ENCODE peak calls at places on chromosome 19, in eight cellular contexts. I, Q, A, B, G, N, K and Y are unnamed samples.
A peak's percentile ranks its signal among the peaks of the same experiment; 100 is the strongest.

GRCh38 chr19:43767316-43767715 is 12.6 kb upstream of the SMG9 start:
- DNase-seq in B (no peak), N (no peak), Q (no peak), I (no peak), K (no peak), A (no peak), G (no peak), Y (no peak)

GRCh38 chr19:40503300-40503699 is 36.5 kb downstream of the SPTBN4 start:
- DNase-seq in B (no peak), I (no peak), A (peak; percentile 78), G (no peak), N (peak; percentile 8), K (no peak), Q (no peak), Y (peak; percentile 56)

GRCh38 chr19:39130337-39131254 is 5.0 kb downstream of the PAK4 start:
- DNase-seq in K (no peak), I (no peak), B (no peak), N (no peak), G (no peak), Q (no peak), A (no peak), Y (no peak)

GRCh38 chr19:42254850-42255765 is at the start of gene ERF:
- DNase-seq in K (no peak), B (peak; percentile 98), I (peak; percentile 92), A (peak; percentile 96), Q (peak; percentile 94), N (peak; percentile 97), G (peak; percentile 95), Y (peak; percentile 87)

GRCh38 chr19:12133069-12133468 is 7.1 kb downstream of the ZNF20 start:
- DNase-seq in G (no peak), I (no peak), B (no peak), K (no peak), N (no peak), Q (no peak), A (no peak), Y (no peak)

GRCh38 chr19:33704271-33704670 is 82.5 kb downstream of the CHST8 start:
- DNase-seq in G (no peak), Q (no peak), A (no peak), K (no peak), I (no peak), N (no peak), B (no peak), Y (no peak)

GRCh38 chr19:38035515-38036495 is 128.8 kb downstream of the SIPA1L3 start:
- DNase-seq in B (peak; percentile 41), A (peak; percentile 28), Q (no peak), N (no peak), G (no peak), I (peak; percentile 39), K (no peak), Y (no peak)

GRCh38 chr19:15129856-15130580 is 22.8 kb downstream of the SYDE1 start:
- DNase-seq in Q (no peak), G (no peak), N (no peak), K (no peak), A (no peak), B (no peak), I (no peak), Y (no peak)

GRCh38 chr19:31715249-31715944 is 366.2 kb upstream of the TSHZ3 start:
- DNase-seq in N (no peak), K (no peak), Q (no peak), A (no peak), G (peak; percentile 45), I (peak; percentile 3), B (no peak), Y (no peak)

GRCh38 chr19:45819769-45820168 is 4.7 kb upstream of the RSPH6A start:
- DNase-seq in N (no peak), K (no peak), B (no peak), G (no peak), A (peak; percentile 10), I (no peak), Q (no peak), Y (no peak)

GRCh38 chr19:43774103-43774939 is 6.5 kb downstream of the KCNN4 start:
- DNase-seq in I (peak; percentile 57), B (peak; percentile 87), G (peak; percentile 61), K (no peak), A (peak; percentile 87), N (no peak), Q (peak; percentile 84), Y (peak; percentile 72)

GRCh38 chr19:31538879-31539278 is 189.6 kb upstream of the TSHZ3 start:
- DNase-seq in G (no peak), B (no peak), I (no peak), Q (peak; percentile 20), N (no peak), K (no peak), A (no peak), Y (no peak)

GRCh38 chr19:13234518-13234917 is 84.3 kb downstream of the IER2 start:
- DNase-seq in I (no peak), N (peak; percentile 74), B (no peak), G (peak; percentile 24), A (peak; percentile 48), Q (peak; percentile 85), K (no peak), Y (peak; percentile 58)

GRCh38 chr19:7757358-7757757 is 5.7 kb upstream of the CLEC4M start:
- DNase-seq in K (no peak), A (no peak), B (no peak), N (no peak), Q (no peak), I (no peak), G (no peak), Y (no peak)

GRCh38 chr19:38425810-38426466 is at the start of gene RASGRP4:
- DNase-seq in G (no peak), I (no peak), B (peak; percentile 89), K (no peak), N (peak; percentile 53), Q (peak; percentile 56), A (no peak), Y (no peak)

DNA sequence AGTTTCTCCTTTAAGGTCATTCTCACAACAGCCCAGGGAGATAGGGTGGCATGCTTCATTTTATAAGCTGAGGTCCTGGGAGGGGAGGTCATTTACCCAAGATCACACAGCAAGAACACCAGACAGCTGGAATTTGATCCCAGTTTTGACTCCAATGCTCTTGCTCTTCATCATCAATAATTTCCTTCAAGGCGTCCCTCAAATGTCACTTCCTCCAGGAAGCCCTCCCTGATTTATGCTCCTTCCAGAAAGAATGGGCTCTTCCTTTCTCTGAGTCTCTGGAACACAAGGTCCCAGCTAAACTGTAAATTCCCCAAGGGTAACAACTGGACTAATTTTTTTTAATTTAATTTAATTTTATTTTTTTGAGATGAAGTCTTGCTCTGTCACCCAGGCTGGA is 4.7 kb upstream of the DHX34 start:
- DNase-seq in A (no peak), G (no peak), K (no peak), B (no peak), N (no peak), Q (no peak), I (no peak), Y (no peak)
- TF ChIP-seq CTCF in A (no peak), G (no peak), K (no peak), B (no peak), N (no peak), Q (no peak), I (no peak), Y (no peak)

GRCh38 chr19:19647037-19647835 is 3.8 kb upstream of the GMIP start:
- DNase-seq in K (no peak), I (no peak), N (no peak), G (no peak), B (peak; percentile 77), A (no peak), Q (no peak), Y (no peak)

GRCh38 chr19:19643158-19644053 is at the start of gene GMIP:
- DNase-seq in Q (peak; percentile 99), N (peak; percentile 95), A (peak; percentile 78), I (peak; percentile 43), K (no peak), B (peak; percentile 96), G (peak; percentile 78), Y (peak; percentile 79)

GRCh38 chr19:19642506-19643157 is 825 bp downstream of the GMIP start:
- DNase-seq in G (no peak), N (peak; percentile 66), B (no peak), K (no peak), Q (no peak), A (peak; percentile 65), I (no peak), Y (no peak)

GRCh38 chr19:19645233-19645870 is 1.9 kb upstream of the GMIP start:
- DNase-seq in K (no peak), A (no peak), N (no peak), B (peak; percentile 61), Q (no peak), G (no peak), I (no peak), Y (no peak)

DNA sequence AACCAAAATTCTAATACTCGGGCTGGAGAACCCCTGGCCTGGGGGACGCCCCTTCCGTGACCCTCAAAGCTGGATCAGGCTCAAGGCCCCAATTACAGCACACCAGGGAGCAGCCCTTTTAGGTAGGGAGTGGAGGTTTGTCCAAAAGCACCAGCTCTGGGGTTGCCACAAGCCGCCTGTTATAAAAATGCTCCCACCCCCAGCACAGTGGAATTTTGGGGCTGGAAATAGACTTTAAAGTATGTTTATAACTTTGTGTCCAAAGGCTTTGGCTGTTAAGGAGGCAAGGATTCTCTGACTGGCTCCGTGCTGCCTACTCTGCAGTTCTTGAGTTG is 564 bp upstream of the GMIP start:
- DNase-seq in Q (no peak), A (no peak), N (no peak), K (no peak), B (no peak), I (no peak), G (no peak), Y (no peak)
- TF ChIP-seq CTCF in Q (no peak), A (no peak), N (no peak), K (no peak), B (peak; percentile 45), I (no peak), G (no peak), Y (no peak)

GRCh38 chr19:56837492-56837891 is 3.0 kb downstream of the PEG3 start:
- DNase-seq in N (no peak), I (peak; percentile 22), A (peak; percentile 34), K (no peak), G (peak; percentile 79), Q (no peak), B (peak; percentile 84), Y (no peak)

GRCh38 chr19:56838680-56838929 is 1.9 kb downstream of the PEG3 start:
- DNase-seq in K (no peak), Q (no peak), N (no peak), I (no peak), G (no peak), B (no peak), A (no peak), Y (no peak)

GRCh38 chr19:56837004-56837403 is 3.5 kb downstream of the PEG3 start:
- DNase-seq in N (no peak), B (peak; percentile 30), Q (no peak), G (no peak), K (no peak), A (no peak), I (no peak), Y (no peak)

GRCh38 chr19:56838930-56839664 is 1.4 kb downstream of the PEG3 start:
- DNase-seq in N (no peak), G (peak; percentile 95), A (peak; percentile 92), Q (no peak), I (peak; percentile 77), K (no peak), B (peak; percentile 92), Y (no peak)

GRCh38 chr19:56837892-56838679 is 2.4 kb downstream of the PEG3 start:
- DNase-seq in G (peak; percentile 73), N (no peak), B (peak; percentile 88), A (peak; percentile 56), K (no peak), I (peak; percentile 32), Q (no peak), Y (no peak)
- TF ChIP-seq CTCF in G (peak; percentile 42), N (no peak), B (peak; percentile 21), A (peak; percentile 16), K (no peak), I (no peak), Q (no peak), Y (no peak)

GRCh38 chr19:58305065-58305931 is at the start of gene ERVK3-1:
- DNase-seq in B (peak; percentile 99), I (peak; percentile 99), K (peak; percentile 84), A (peak; percentile 96), N (peak; percentile 96), Q (peak; percentile 83), G (peak; percentile 93), Y (peak; percentile 85)
- TF ChIP-seq CTCF in B (no peak), I (no peak), K (no peak), A (no peak), N (no peak), Q (no peak), G (peak; percentile 12), Y (peak; percentile 17)